ENCODE peak calls at places on chromosomes 4 and X, in five cellular contexts. Q, M, Y, H and X are unnamed samples.
A peak's percentile ranks its signal among the peaks of the same experiment; 100 is the strongest.

GRCh38 chrX:97267916-97268680 is 384.4 kb downstream of the RPA4 start:
- DNase-seq in M (no peak), H (no peak), Q (no peak), Y (peak; percentile 20), X (no peak)

GRCh38 chr4:67035501-67035900 is 509.8 kb downstream of the CENPC start:
- DNase-seq in H (no peak), Q (no peak), M (no peak), Y (peak; percentile 74), X (no peak)

GRCh38 chr4:59689149-59689548 is 1511.0 kb upstream of the ADGRL3 start:
- DNase-seq in Y (no peak), M (no peak), Q (no peak), H (no peak), X (no peak)

GRCh38 chr4:79922011-79922410 is 151.0 kb downstream of the ANTXR2 start:
- DNase-seq in M (no peak), Y (no peak), H (no peak), Q (no peak), X (no peak)

GRCh38 chr4:151114986-151115385 is 15.6 kb downstream of the RPS3A start:
- DNase-seq in H (no peak), M (no peak), Y (peak; percentile 54), Q (no peak), X (no peak)

GRCh38 chrX:119672252-119672825 is 20.6 kb downstream of the SEPTIN6 start:
- DNase-seq in M (no peak), H (no peak), Y (no peak), Q (no peak), X (no peak)

GRCh38 chr4:10694826-10695209 is 10.2 kb upstream of the CLNK start:
- DNase-seq in M (no peak), H (no peak), Y (no peak), Q (no peak), X (no peak)

GRCh38 chr4:176123710-176124407 is 58.2 kb downstream of the WDR17 start:
- DNase-seq in Y (peak; percentile 20), Q (no peak), M (peak; percentile 25), H (no peak), X (no peak)

GRCh38 chrX:134684956-134685355 is 26.7 kb upstream of the PLAC1 start:
- DNase-seq in Q (no peak), Y (no peak), M (no peak), H (no peak), X (no peak)

GRCh38 chrX:118823263-118824172 is at the start of gene ZCCHC12:
- DNase-seq in H (peak; percentile 62), Q (peak; percentile 58), Y (peak; percentile 64), M (no peak), X (no peak)

GRCh38 chrX:357693-358471 is 28.8 kb downstream of the PPP2R3B start:
- DNase-seq in M (no peak), Y (peak; percentile 42), H (no peak), Q (peak; percentile 77), X (no peak)

GRCh38 chr4:136558940-136559494 is 973.3 kb downstream of the PCDH18 start:
- DNase-seq in M (no peak), Q (no peak), H (no peak), Y (no peak), X (no peak)

GRCh38 chrX:119693032-119693995 is at the start of gene SEPTIN6:
- DNase-seq in Q (peak; percentile 88), H (peak; percentile 81), M (peak; percentile 90), Y (peak; percentile 79), X (peak; percentile 57)

GRCh38 chrX:40144576-40144975 is 46.8 kb upstream of the BCOR start:
- DNase-seq in H (peak; percentile 12), M (no peak), Q (no peak), Y (no peak), X (no peak)

GRCh38 chrX:46814966-46815365 is 21.9 kb upstream of the RP2 start:
- DNase-seq in Y (no peak), M (no peak), Q (no peak), H (no peak), X (no peak)

GRCh38 chr4:127698789-127699200 is 31.4 kb upstream of the SLC25A31 start:
- DNase-seq in H (no peak), Y (peak; percentile 89), Q (no peak), M (no peak), X (no peak)

GRCh38 chrX:155966876-155967275 is 30.6 kb upstream of the IL9R start:
- DNase-seq in Y (no peak), M (peak; percentile 34), H (no peak), Q (peak; percentile 42), X (no peak)

GRCh38 chr4:163866728-163867313 is 372.3 kb downstream of the TMA16 start:
- DNase-seq in Y (no peak), M (no peak), H (no peak), Q (no peak), X (no peak)

GRCh38 chr4:87901426-87901825 is 68.7 kb downstream of the MEPE start:
- DNase-seq in Q (no peak), H (no peak), Y (peak; percentile 8), M (no peak), X (no peak)

GRCh38 chr4:76495166-76495565 is 60.1 kb downstream of the SHROOM3 start:
- DNase-seq in Y (no peak), M (no peak), H (no peak), Q (no peak), X (no peak)

GRCh38 chr4:13793020-13793710 is 165.6 kb upstream of the BOD1L1 start:
- DNase-seq in Q (no peak), Y (peak; percentile 3), M (no peak), H (no peak), X (no peak)

GRCh38 chr4:102439835-102440234 is 61.3 kb upstream of the NFKB1 start:
- DNase-seq in M (no peak), H (no peak), Q (no peak), Y (peak; percentile 85), X (no peak)

GRCh38 chr4:68748181-68748981 is 67.4 kb upstream of the UGT2B10 start:
- DNase-seq in H (no peak), Q (no peak), Y (no peak), M (no peak), X (no peak)

GRCh38 chr4:158856852-158857251 is 88.0 kb downstream of the FNIP2 start:
- DNase-seq in M (peak; percentile 48), H (no peak), Y (peak; percentile 71), Q (no peak), X (no peak)

GRCh38 chr4:18882468-18882867 is 860.9 kb upstream of the LCORL start:
- DNase-seq in Q (no peak), M (no peak), Y (peak; percentile 65), H (no peak), X (no peak)

GRCh38 chrX:130702867-130703707 is 199.9 kb downstream of the ENOX2 start:
- DNase-seq in Q (no peak), M (no peak), H (no peak), Y (no peak), X (no peak)

GRCh38 chr4:48100248-48100647 is 33.8 kb downstream of the TXK start:
- DNase-seq in M (no peak), Q (no peak), H (no peak), Y (no peak), X (no peak)

GRCh38 chr4:48102303-48102702 is 31.7 kb downstream of the TXK start:
- DNase-seq in Y (no peak), Q (no peak), H (no peak), M (peak; percentile 10), X (no peak)

GRCh38 chr4:48105230-48105629 is 28.8 kb downstream of the TXK start:
- DNase-seq in Q (no peak), H (no peak), M (no peak), Y (no peak), X (no peak)

GRCh38 chr4:48108309-48109073 is 25.6 kb downstream of the TXK start:
- DNase-seq in Y (no peak), M (no peak), H (no peak), Q (no peak), X (no peak)

GRCh38 chr4:48103483-48104139 is 30.4 kb downstream of the TXK start:
- DNase-seq in M (no peak), H (no peak), Q (no peak), Y (no peak), X (no peak)
- H3K27ac ChIP-seq in M (no peak overlapping the region), H (no peak overlapping the region), Q (no peak overlapping the region), Y (no peak overlapping the region), X (no peak overlapping the region)

GRCh38 chr4:168972601-168973000 is 37.5 kb downstream of the CBR4 start:
- DNase-seq in Y (no peak), M (no peak), H (no peak), Q (no peak), X (no peak)
- H3K9me3 ChIP-seq in Y (no peaks in the 10 kb centered on the region), M (no peaks in the 10 kb centered on the region), H (no peaks in the 10 kb centered on the region), Q (no peaks in the 10 kb centered on the region), X (no peaks in the 10 kb centered on the region)

DNA sequence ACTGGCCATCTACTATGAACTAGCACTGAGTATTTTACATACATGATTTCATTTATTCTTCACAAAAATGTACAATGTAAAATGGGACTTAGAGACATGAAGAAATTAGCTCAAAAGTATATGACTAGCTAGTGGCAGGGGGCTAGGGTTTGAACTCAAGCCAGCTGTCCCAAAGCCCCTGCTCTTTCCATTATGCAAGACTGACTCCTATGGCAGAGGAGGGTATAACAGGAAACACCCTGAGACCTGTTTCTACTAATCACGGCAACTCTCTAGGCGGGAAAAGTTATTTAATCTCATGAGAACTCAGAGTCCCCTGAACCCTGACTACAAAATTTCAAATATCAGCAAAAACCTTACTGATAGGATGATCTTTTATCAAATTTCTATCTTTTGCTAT is 150.6 kb downstream of the PRDM5 start:
- DNase-seq in M (no peak), H (no peak), Y (no peak), Q (no peak), X (no peak)
- TF ChIP-seq CTCF in M (peak; percentile 46), H (no peak), Y (no peak), Q (no peak), X (no peak)

GRCh38 chr4:89109841-89110540 is 1.3 kb upstream of the TIGD2 start:
- DNase-seq in Y (no peak), Q (no peak), H (peak; percentile 57), M (no peak), X (no peak)

GRCh38 chr4:89110986-89111832 is at the start of gene TIGD2:
- DNase-seq in H (peak; percentile 95), M (peak; percentile 85), Q (peak; percentile 88), Y (peak; percentile 94), X (peak; percentile 85)

GRCh38 chr4:89113415-89113814 is 2.1 kb downstream of the TIGD2 start:
- DNase-seq in H (no peak), Y (no peak), Q (no peak), M (no peak), X (no peak)

GRCh38 chr4:89110541-89110985 is 770 bp upstream of the TIGD2 start:
- DNase-seq in H (peak; percentile 75), Q (no peak), M (no peak), Y (no peak), X (no peak)

GRCh38 chr4:89111833-89112563 is 665 bp downstream of the TIGD2 start:
- DNase-seq in Y (peak; percentile 97), H (no peak), M (no peak), Q (no peak), X (no peak)
- H3K27ac ChIP-seq in Y (peak overlapping the region; percentile 32), H (peak overlapping the region; percentile 93), M (no peak overlapping the region), Q (peak overlapping the region; percentile 66), X (peak overlapping the region; percentile 97)

GRCh38 chr4:8060632-8061031 is 98.0 kb downstream of the ABLIM2 start:
- DNase-seq in M (no peak), H (peak; percentile 16), Y (no peak), Q (peak; percentile 10), X (no peak)
- H3K9me3 ChIP-seq in M (no peaks in the 10 kb centered on the region), H (no peaks in the 10 kb centered on the region), Y (no peaks in the 10 kb centered on the region), Q (peaks cover 7% of the 10 kb centered on the region), X (no peaks in the 10 kb centered on the region)

GRCh38 chr4:111136438-111136837 is 513.6 kb upstream of the PITX2 start:
- DNase-seq in Q (no peak), H (no peak), M (no peak), Y (peak; percentile 1), X (no peak)
- TF ChIP-seq CTCF in Q (no peak), H (no peak), M (no peak), Y (no peak), X (no peak)